ENCODE peak calls at places on chromosomes 11 and 22, in six cellular contexts. B is AG04450; A is right atrium auricular region; P is activated naive CD8-positive, alpha-beta T cell treated with anti-CD3 and anti-CD28 coated beads, Interleukin-2, amount 50 U/mL, for 16 hours; C is IMR-90; F is thoracic aorta. L is an unnamed sample.

GRCh38 chr22:33576205-33576604 is 344.1 kb downstream of the LARGE1 start:
- DNase-seq in B (no peak), A (no peak), P (no peak), C (no peak), F (no peak), L (no peak)

GRCh38 chr11:126360049-126360446 is 4.6 kb downstream of the ST3GAL4 start:
- DNase-seq in B (no peak), A (no peak), P (no peak), C (no peak), F (no peak), L (no peak)

GRCh38 chr11:72831521-72832300 is 17.5 kb downstream of the ATG16L2 start:
- DNase-seq in B (no peak), A (peak; percentile 93), P (no peak), C (peak; percentile 71), F (peak; percentile 63), L (peak; percentile 50)

GRCh38 chr11:96486890-96487633 is 97.2 kb downstream of the JRKL start:
- DNase-seq in B (no peak), A (no peak), P (no peak), C (peak; percentile 25), F (no peak), L (peak; percentile 22)

GRCh38 chr11:50412832-50413231 is 380.2 kb downstream of the OR4C45 start:
- DNase-seq in B (no peak), A (no peak), P (no peak), C (no peak), F (no peak), L (no peak)

GRCh38 chr11:120539681-120540369 is 28.3 kb downstream of the GRIK4 start:
- DNase-seq in B (no peak), A (no peak), P (no peak), C (peak; percentile 67), F (no peak), L (no peak)

GRCh38 chr11:88297320-88298263 is 39.9 kb downstream of the CTSC start:
- DNase-seq in B (no peak), A (no peak), P (no peak), C (no peak), F (no peak), L (peak; percentile 73)

GRCh38 chr11:77074205-77074604 is 7.4 kb downstream of the CAPN5 start:
- DNase-seq in B (no peak), A (peak; percentile 42), P (no peak), C (no peak), F (no peak), L (no peak)

GRCh38 chr11:79400717-79401330 is 40.0 kb downstream of the TENM4 start:
- DNase-seq in B (no peak), A (no peak), P (no peak), C (peak; percentile 25), F (no peak), L (no peak)

GRCh38 chr11:63793163-63793562 is 20.1 kb upstream of the SPINDOC start:
- DNase-seq in B (no peak), A (no peak), P (no peak), C (no peak), F (no peak), L (no peak)

L was measured in Caki2.